ENCODE peak calls at places on chromosomes 5 and 9, in eight cellular contexts. L is stomach; Q is right atrium auricular region; A is heart left ventricle; O is heart right ventricle; R is sigmoid colon; D is CD8-positive, alpha-beta T cell; N is suprapubic skin. G is an unnamed sample.

GRCh38 chr5:96548941-96549340 is 113.2 kb upstream of the CAST start:
- DNase-seq in R (no peak), L (no peak), Q (no peak), O (no peak), D (no peak), A (no peak), N (no peak), G (no peak)

GRCh38 chr5:5335708-5336211 is 86.7 kb upstream of the ICE1 start:
- DNase-seq in R (no peak), D (no peak), O (no peak), N (no peak), A (no peak), Q (no peak), L (no peak), G (no peak)

GRCh38 chr5:164191240-164191639 is 685.8 kb downstream of the MAT2B start:
- DNase-seq in R (no peak), D (no peak), O (peak; percentile 10), N (no peak), Q (no peak), L (peak; percentile 60), A (peak; percentile 18), G (no peak)

GRCh38 chr5:52856564-52856963 is 68.8 kb downstream of the ITGA1 start:
- DNase-seq in L (no peak), O (no peak), N (no peak), D (no peak), Q (no peak), R (no peak), A (no peak), G (no peak)

GRCh38 chr5:170195876-170196275 is 36.9 kb upstream of the C5orf58 start:
- DNase-seq in Q (no peak), D (no peak), L (no peak), N (no peak), A (no peak), R (no peak), O (no peak), G (no peak)

GRCh38 chr9:118583414-118583813 is 785.8 kb downstream of the BRINP1 start:
- DNase-seq in R (no peak), A (no peak), D (no peak), Q (no peak), O (no peak), N (no peak), L (no peak), G (no peak)

GRCh38 chr9:107739601-107740082 is 250.1 kb upstream of the KLF4 start:
- DNase-seq in Q (peak; percentile 77), A (peak; percentile 48), N (peak; percentile 87), L (peak; percentile 71), D (no peak), O (peak; percentile 54), R (peak; percentile 74), G (peak; percentile 93)

GRCh38 chr9:124212381-124213050 is 45.2 kb upstream of the NEK6 start:
- DNase-seq in Q (no peak), N (peak; percentile 29), L (peak; percentile 11), O (no peak), D (no peak), R (peak; percentile 52), A (no peak), G (no peak)

GRCh38 chr5:152556779-152557178 is 151.7 kb upstream of the NMUR2 start:
- DNase-seq in A (no peak), L (no peak), N (no peak), O (no peak), D (no peak), Q (no peak), R (no peak), G (no peak)

GRCh38 chr9:109409998-109410397 is 88.1 kb downstream of the PTPN3 start:
- DNase-seq in D (no peak), A (no peak), Q (no peak), O (no peak), R (no peak), L (no peak), N (no peak), G (no peak)

GRCh38 chr5:112649882-112650281 is 87.8 kb upstream of the APC start:
- DNase-seq in N (no peak), D (no peak), Q (no peak), R (no peak), A (no peak), O (no peak), L (no peak), G (no peak)

GRCh38 chr5:34474573-34475021 is 181.5 kb upstream of the RAI14 start:
- DNase-seq in O (no peak), A (no peak), L (no peak), N (no peak), R (no peak), D (no peak), Q (no peak), G (no peak)

GRCh38 chr9:110142868-110143866 is 64.8 kb downstream of the C9orf152 start:
- DNase-seq in R (no peak), D (no peak), A (no peak), L (no peak), Q (no peak), O (no peak), N (no peak), G (no peak)

GRCh38 chr5:172299916-172300439 is 16.4 kb upstream of the UBTD2 start:
- DNase-seq in O (no peak), L (no peak), Q (no peak), D (no peak), N (no peak), R (no peak), A (no peak), G (no peak)

GRCh38 chr5:33257807-33258491 is 182.8 kb upstream of the TARS1 start:
- DNase-seq in D (no peak), A (no peak), L (no peak), R (no peak), O (no peak), Q (no peak), N (no peak), G (no peak)

GRCh38 chr9:5650356-5651105 is 21.6 kb downstream of the RIC1 start:
- DNase-seq in D (no peak), O (no peak), N (no peak), R (no peak), L (no peak), Q (no peak), A (no peak), G (no peak)
- H3K9me3 ChIP-seq in D (peaks cover 9% of the 10 kb centered on the region), O (peaks cover 23% of the 10 kb centered on the region), N (peaks cover 18% of the 10 kb centered on the region), R (peaks cover 7% of the 10 kb centered on the region), L (peaks cover 46% of the 10 kb centered on the region), Q (peaks cover 48% of the 10 kb centered on the region), A (peaks cover 46% of the 10 kb centered on the region), G (no peaks in the 10 kb centered on the region)

GRCh38 chr5:3592298-3592697 is 3.3 kb upstream of the IRX1 start:
- DNase-seq in N (no peak), A (no peak), O (no peak), D (no peak), R (no peak), Q (no peak), L (no peak), G (no peak)

GRCh38 chr5:3593771-3594513 is 1.7 kb upstream of the IRX1 start:
- DNase-seq in R (no peak), N (no peak), A (no peak), Q (no peak), O (no peak), D (no peak), L (no peak), G (no peak)

GRCh38 chr5:3590253-3590966 is 5.2 kb upstream of the IRX1 start:
- DNase-seq in A (no peak), D (no peak), R (no peak), O (no peak), L (no peak), N (no peak), Q (no peak), G (no peak)

GRCh38 chr5:3594514-3595101 is 1.0 kb upstream of the IRX1 start:
- DNase-seq in L (no peak), R (no peak), N (no peak), A (no peak), O (no peak), Q (no peak), D (no peak), G (no peak)

DNA sequence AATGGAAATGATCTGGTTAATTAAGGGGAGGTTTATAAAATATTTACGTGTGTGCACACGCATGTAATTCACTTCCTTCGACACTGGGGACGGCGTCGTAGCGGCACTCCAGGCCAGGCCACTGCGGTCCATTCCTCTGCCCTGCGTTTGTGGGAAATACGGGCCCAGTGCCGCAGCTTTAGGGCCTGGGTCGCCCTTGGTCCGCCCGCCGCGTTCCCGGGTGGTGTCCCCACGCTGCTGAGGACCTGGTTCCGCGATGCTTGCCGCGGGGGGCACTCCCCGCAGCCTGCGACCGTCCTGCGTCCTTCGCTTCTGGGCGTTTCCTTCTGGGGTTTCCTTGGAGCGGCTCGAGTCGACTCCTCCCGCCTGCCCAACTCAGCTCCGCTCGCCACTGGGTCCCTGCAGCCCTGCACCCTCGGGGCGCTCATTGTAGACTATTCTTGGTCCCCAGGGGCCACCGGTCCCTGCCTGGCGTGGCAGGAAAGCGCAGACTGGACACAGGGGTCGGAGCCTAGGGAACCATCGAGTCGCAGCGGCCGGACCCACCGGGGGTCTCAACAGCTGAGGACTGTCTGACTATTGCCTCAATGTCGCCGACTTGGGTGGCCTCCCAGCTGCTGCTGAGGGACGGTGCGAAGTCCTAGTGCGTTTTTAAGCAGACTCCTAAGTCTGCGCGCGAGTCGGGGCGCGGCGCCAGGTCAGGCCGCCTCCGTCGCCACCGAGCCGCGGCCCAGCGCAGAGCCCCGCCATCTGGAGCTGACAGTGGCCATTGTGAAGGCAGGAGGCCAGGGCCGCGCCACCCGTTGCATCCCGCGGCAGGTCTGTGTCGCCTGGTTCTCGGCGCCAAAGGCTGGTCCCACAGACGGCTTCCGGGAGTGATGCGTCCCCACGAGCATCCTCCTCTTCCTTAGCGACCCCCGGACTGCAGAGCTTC is 4.4 kb upstream of the IRX1 start:
- DNase-seq in D (no peak), Q (no peak), L (no peak), O (no peak), A (no peak), R (no peak), N (no peak), G (no peak)
- H3K9me3 ChIP-seq in D (no peaks in the 10 kb centered on the region), Q (no peaks in the 10 kb centered on the region), L (no peaks in the 10 kb centered on the region), O (no peaks in the 10 kb centered on the region), A (no peaks in the 10 kb centered on the region), R (no peaks in the 10 kb centered on the region), N (no peaks in the 10 kb centered on the region), G (no peaks in the 10 kb centered on the region)

DNA sequence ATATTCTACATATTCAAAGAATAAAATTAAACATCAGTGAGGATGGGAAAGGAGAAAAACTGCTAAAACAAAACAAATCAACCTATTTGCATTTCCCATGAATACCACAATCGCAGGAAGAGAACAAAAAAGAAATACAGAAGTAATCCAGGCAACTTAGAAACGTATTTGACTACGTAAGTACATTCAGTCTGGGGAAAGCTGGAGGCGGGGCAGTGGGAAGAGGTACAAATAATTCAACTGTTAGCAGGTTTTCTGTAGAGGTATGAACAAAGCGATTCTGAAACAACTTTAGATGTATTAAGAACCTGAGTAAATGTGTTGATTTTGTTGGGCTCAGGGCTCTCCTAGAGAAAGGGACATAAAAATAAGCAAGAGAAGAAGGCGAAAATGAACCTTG is 7.6 kb downstream of the ZFP62 start:
- DNase-seq in A (no peak), L (no peak), R (no peak), O (no peak), N (no peak), D (no peak), Q (no peak), G (no peak)
- H3K9me3 ChIP-seq in A (peaks cover 18% of the 10 kb centered on the region), L (peaks cover 32% of the 10 kb centered on the region), R (no peaks in the 10 kb centered on the region), O (no peaks in the 10 kb centered on the region), N (no peaks in the 10 kb centered on the region), D (peaks cover 14% of the 10 kb centered on the region), Q (no peaks in the 10 kb centered on the region), G (peaks cover 2% of the 10 kb centered on the region)

DNA sequence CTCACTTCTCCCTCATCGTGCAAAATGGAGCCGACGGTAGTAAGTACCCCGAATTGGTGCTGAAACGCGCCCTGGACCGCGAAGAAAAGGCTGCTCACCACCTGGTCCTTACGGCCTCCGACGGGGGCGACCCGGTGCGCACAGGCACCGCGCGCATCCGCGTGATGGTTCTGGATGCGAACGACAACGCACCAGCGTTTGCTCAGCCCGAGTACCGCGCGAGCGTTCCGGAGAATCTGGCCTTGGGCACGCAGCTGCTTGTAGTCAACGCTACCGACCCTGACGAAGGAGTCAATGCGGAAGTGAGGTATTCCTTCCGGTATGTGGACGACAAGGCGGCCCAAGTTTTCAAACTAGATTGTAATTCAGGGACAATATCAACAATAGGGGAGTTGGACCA is 979 bp downstream of the PCDHGA12 start:
- DNase-seq in N (no peak), R (no peak), Q (no peak), O (no peak), A (no peak), L (no peak), D (no peak), G (no peak)
- H3K9me3 ChIP-seq in N (peaks cover 72% of the 10 kb centered on the region), R (peaks cover 55% of the 10 kb centered on the region), Q (peaks cover 90% of the 10 kb centered on the region), O (peaks cover 79% of the 10 kb centered on the region), A (peaks cover 97% of the 10 kb centered on the region), L (peaks cover 100% of the 10 kb centered on the region), D (peaks cover 16% of the 10 kb centered on the region), G (peaks cover 8% of the 10 kb centered on the region)

G was measured in ovary.